ENCODE peak calls at places on chromosomes 1 and 21, in seven cellular contexts. P, N, Y, G, S, U and V are unnamed samples.

GRCh38 chr1:22229374-22229773 is 86.5 kb upstream of the WNT4 start:
- DNase-seq in U (peak), Y (no peak), G (peak), S (no peak), P (no peak), N (no peak), V (no peak)

GRCh38 chr1:98967122-98967521 is 37.5 kb downstream of the PLPPR5 start:
- DNase-seq in P (no peak), S (no peak), G (no peak), Y (no peak), U (no peak), N (no peak), V (no peak)

GRCh38 chr1:17861685-17862084 is 106.6 kb downstream of the ACTL8 start:
- DNase-seq in P (no peak), S (no peak), N (no peak), G (no peak), Y (no peak), U (no peak), V (no peak)

GRCh38 chr1:29712275-29712633 is 475.9 kb downstream of the PTPRU start:
- DNase-seq in P (no peak), N (no peak), G (no peak), Y (no peak), S (no peak), U (no peak), V (no peak)

GRCh38 chr1:222420621-222421020 is 127.3 kb downstream of the HHIPL2 start:
- DNase-seq in Y (no peak), U (no peak), P (no peak), G (no peak), N (no peak), S (no peak), V (peak)

GRCh38 chr1:77319036-77319705 is 37.4 kb downstream of the AK5 start:
- DNase-seq in P (no peak), N (no peak), S (no peak), G (no peak), Y (no peak), U (no peak), V (no peak)

GRCh38 chr1:113109908-113110554 is 37.0 kb downstream of the LRIG2 start:
- DNase-seq in U (no peak), N (no peak), Y (no peak), S (no peak), P (no peak), G (peak), V (no peak)

GRCh38 chr1:65069186-65069585 is 78.8 kb upstream of the AK4 start:
- DNase-seq in P (no peak), N (peak), S (no peak), Y (no peak), G (no peak), U (no peak), V (no peak)

GRCh38 chr1:20494609-20495311 is 8.8 kb upstream of the CAMK2N1 start:
- DNase-seq in N (no peak), S (no peak), Y (peak), U (peak), P (no peak), G (peak), V (no peak)

GRCh38 chr1:111221633-111222286 is 5.8 kb upstream of the CHI3L2 start:
- DNase-seq in N (peak), U (no peak), G (no peak), S (no peak), P (peak), Y (no peak), V (peak)

GRCh38 chr1:24659993-24660665 is 17.0 kb downstream of the SRRM1 start:
- DNase-seq in U (no peak), N (no peak), Y (no peak), S (no peak), P (no peak), G (no peak), V (no peak)

GRCh38 chr1:56151402-56151801 is 428.0 kb downstream of the PLPP3 start:
- DNase-seq in Y (no peak), U (no peak), N (no peak), G (no peak), S (no peak), P (no peak), V (no peak)

GRCh38 chr1:9473032-9473792 is 66.1 kb upstream of the SLC25A33 start:
- DNase-seq in N (no peak), U (peak), G (peak), P (no peak), Y (peak), S (peak), V (no peak)

GRCh38 chr1:162550925-162551324 is 10.6 kb upstream of the UAP1 start:
- DNase-seq in N (no peak), P (no peak), G (no peak), Y (no peak), S (no peak), U (no peak), V (no peak)

GRCh38 chr1:61083014-61083798 is 845 bp downstream of the NFIA start:
- DNase-seq in G (no peak), P (no peak), N (no peak), U (no peak), S (peak), Y (no peak), V (no peak)

GRCh38 chr1:202283379-202283844 is 58.3 kb downstream of the UBE2T start:
- DNase-seq in G (peak), N (no peak), P (no peak), S (no peak), U (peak), Y (peak), V (no peak)

DNA sequence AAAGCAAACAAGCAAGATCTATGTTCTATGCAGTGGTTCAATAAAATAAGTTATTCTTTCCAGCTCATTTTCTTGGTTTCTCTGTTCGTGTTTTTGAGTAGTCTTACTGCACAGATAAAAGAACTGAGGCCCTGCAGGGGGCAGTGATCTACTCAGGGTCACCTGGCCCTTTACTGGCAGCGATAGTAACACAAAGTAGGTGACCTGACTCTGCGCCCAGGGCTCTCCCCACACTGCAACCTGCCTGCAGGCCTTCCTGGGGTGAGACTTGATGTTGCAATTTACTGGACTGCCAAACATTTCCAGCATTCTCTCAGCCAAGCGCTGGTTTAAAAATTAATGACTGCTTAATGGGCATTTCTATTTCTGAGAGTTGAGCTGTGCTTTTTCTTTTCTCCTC is 110.3 kb downstream of the HUNK start:
- DNase-seq in Y (no peak), U (no peak), N (no peak), G (no peak), P (no peak), S (no peak), V (no peak)
- TF ChIP-seq CTCF in Y (no peak), U (no peak), N (no peak), G (no peak), P (no peak), S (no peak), V (no peak)

GRCh38 chr21:29154270-29154669 is 23.8 kb downstream of the MAP3K7CL start:
- DNase-seq in Y (no peak), P (no peak), U (no peak), N (no peak), G (no peak), S (no peak), V (no peak)
- TF ChIP-seq CTCF in Y (no peak), P (no peak), U (no peak), N (no peak), G (no peak), S (no peak), V (no peak)

DNA sequence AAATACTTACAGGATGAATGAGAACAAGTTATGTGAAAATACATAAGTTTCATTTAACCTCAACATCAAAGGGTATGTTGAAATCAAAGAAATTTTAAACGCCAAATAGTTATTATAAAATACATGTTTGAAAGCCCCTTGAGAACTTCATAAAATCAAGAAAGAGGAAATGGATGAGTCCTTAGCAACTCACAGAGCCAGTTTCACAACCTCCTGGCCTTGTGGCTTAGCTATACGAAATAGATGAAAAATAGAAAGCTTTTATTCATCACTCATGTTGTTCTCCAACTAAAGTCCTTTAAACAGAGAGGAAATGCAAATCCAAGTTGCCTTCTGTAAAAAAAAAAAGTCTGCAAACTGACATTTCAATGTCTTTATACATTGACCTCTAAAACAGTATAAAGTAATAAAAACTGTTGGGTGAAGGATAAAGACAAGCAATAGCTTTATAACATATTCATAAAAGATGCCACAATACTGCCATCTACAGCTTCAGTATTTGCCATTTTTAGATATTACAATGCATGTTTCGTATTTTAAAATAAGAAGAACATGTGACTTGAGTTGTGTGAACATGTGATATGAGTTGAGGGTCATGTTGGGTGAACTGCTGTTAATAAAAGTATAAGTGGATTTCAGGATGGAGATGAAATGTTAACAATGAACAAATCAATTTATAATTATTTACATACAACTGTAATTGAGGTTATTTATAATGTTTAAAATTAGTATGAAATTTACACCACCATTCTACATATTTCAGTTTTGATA is 847.7 kb downstream of the MRPL39 start:
- DNase-seq in Y (no peak), G (no peak), S (no peak), P (no peak), N (no peak), U (no peak), V (no peak)
- TF ChIP-seq CTCF in Y (no peak), G (no peak), S (no peak), P (no peak), N (no peak), U (peak), V (no peak)

DNA sequence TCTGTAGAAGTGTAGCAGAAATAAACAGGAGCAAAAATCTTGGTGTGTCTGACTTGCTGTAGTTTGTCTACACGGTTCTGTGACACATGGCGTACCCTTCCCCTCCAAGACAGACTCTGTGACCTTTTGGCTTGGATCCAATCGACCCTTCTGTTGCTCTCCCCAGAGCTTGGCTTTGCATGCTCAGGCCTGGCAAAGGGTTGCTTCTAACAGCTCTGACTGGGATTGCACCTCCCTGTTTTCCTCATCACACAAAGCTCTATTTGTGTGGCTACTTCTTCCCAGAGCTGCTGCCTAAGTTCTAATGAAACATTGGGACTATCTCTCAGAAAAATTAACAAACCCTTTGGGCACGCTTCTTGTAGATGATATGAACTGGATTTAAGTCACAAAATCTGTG is 23.9 kb downstream of the NGF start:
- DNase-seq in N (no peak), Y (no peak), P (no peak), U (no peak), G (no peak), S (no peak), V (no peak)
- TF ChIP-seq CTCF in N (no peak), Y (no peak), P (no peak), U (no peak), G (no peak), S (no peak), V (no peak)

GRCh38 chr1:11676386-11677103 is 4.4 kb downstream of the MAD2L2 start:
- DNase-seq in G (no peak), P (no peak), U (no peak), N (no peak), Y (no peak), S (no peak), V (no peak)
- TF ChIP-seq CTCF in G (no peak), P (peak), U (peak), N (no peak), Y (no peak), S (no peak), V (no peak)

GRCh38 chr1:152185544-152186391 is 26.7 kb upstream of the RPTN start:
- DNase-seq in U (no peak), P (peak), S (no peak), N (peak), Y (no peak), G (peak), V (no peak)
- TF ChIP-seq CTCF in U (peak), P (peak), S (peak), N (peak), Y (peak), G (peak), V (peak)